ENCODE peak calls at places on chromosomes 5 and 9, in six cellular contexts. U, W, A, Y, C and Q are unnamed samples.

GRCh38 chr9:87671478-87671877 is 54.4 kb upstream of the CTSL start:
- DNase-seq in C (no peak), Y (no peak), A (no peak), U (no peak), W (no peak), Q (no peak)

GRCh38 chr9:81634437-81634836 is 54.9 kb downstream of the TLE1 start:
- DNase-seq in W (no peak), Y (no peak), U (no peak), A (no peak), C (no peak), Q (no peak)

GRCh38 chr5:111472096-111472495 is 40.2 kb downstream of the STARD4 start:
- DNase-seq in U (no peak), C (no peak), W (no peak), Y (no peak), A (no peak), Q (no peak)

GRCh38 chr5:150034677-150035076 is 34.1 kb downstream of the HMGXB3 start:
- DNase-seq in U (peak), A (no peak), Y (no peak), W (no peak), C (no peak), Q (no peak)

GRCh38 chr9:27529316-27530278 is at the start of gene MOB3B:
- DNase-seq in A (peak), Y (peak), C (peak), W (peak), U (peak), Q (peak)

GRCh38 chr5:68007446-68007845 is 208.1 kb upstream of the PIK3R1 start:
- DNase-seq in C (no peak), U (peak), A (no peak), W (no peak), Y (no peak), Q (no peak)

GRCh38 chr9:98551511-98552286 is 157.0 kb downstream of the GABBR2 start:
- DNase-seq in Y (no peak), U (peak), C (no peak), W (no peak), A (no peak), Q (peak)

GRCh38 chr5:115873392-115873791 is 31.7 kb downstream of the AP3S1 start:
- DNase-seq in Y (no peak), U (peak), A (no peak), C (no peak), W (no peak), Q (no peak)

GRCh38 chr9:78365979-78366697 is 69.2 kb downstream of the PSAT1 start:
- DNase-seq in U (peak), W (no peak), Y (no peak), A (peak), C (no peak), Q (peak)

GRCh38 chr5:77893225-77893860 is 117.2 kb upstream of the TBCA start:
- DNase-seq in U (peak), A (no peak), C (no peak), W (no peak), Y (no peak), Q (peak)

GRCh38 chr5:169429044-169429443 is 128.1 kb upstream of the SLIT3 start:
- DNase-seq in W (no peak), C (no peak), U (peak), Y (no peak), A (no peak), Q (no peak)

GRCh38 chr5:76404694-76405306 is 1.7 kb downstream of the IQGAP2 start:
- DNase-seq in A (no peak), U (no peak), C (no peak), Y (no peak), W (no peak), Q (no peak)

GRCh38 chr9:34139477-34140146 is 13.1 kb upstream of the DCAF12 start:
- DNase-seq in A (no peak), W (no peak), Y (no peak), C (peak), U (peak), Q (peak)

GRCh38 chr9:81791076-81791475 is 101.7 kb upstream of the TLE1 start:
- DNase-seq in W (no peak), A (no peak), C (no peak), U (no peak), Y (no peak), Q (no peak)

GRCh38 chr5:54171645-54172384 is 138.6 kb downstream of the ARL15 start:
- DNase-seq in C (no peak), Y (no peak), A (no peak), W (no peak), U (peak), Q (no peak)

GRCh38 chr9:105067895-105068580 is 140.1 kb upstream of the ABCA1 start:
- DNase-seq in W (no peak), A (no peak), C (no peak), Y (no peak), U (peak), Q (no peak)

GRCh38 chr5:143066556-143067281 is 296.5 kb downstream of the ARHGAP26 start:
- DNase-seq in C (no peak), Y (no peak), A (no peak), U (peak), W (no peak), Q (no peak)

GRCh38 chr9:27924502-27924901 is 351.2 kb upstream of the C9orf72 start:
- DNase-seq in Y (no peak), C (no peak), U (no peak), A (no peak), W (no peak), Q (no peak)

GRCh38 chr5:56376128-56376527 is 143.0 kb upstream of the ANKRD55 start:
- DNase-seq in U (no peak), Y (no peak), A (no peak), W (no peak), C (no peak), Q (no peak)

GRCh38 chr5:14476791-14477435 is 104.7 kb upstream of the OTULINL start:
- DNase-seq in W (no peak), U (peak), C (no peak), A (no peak), Y (no peak), Q (peak)

GRCh38 chr9:87880683-87881082 is 2.0 kb upstream of the SPATA31E1 start:
- DNase-seq in C (no peak), Y (no peak), A (no peak), U (no peak), W (no peak), Q (no peak)

GRCh38 chr5:13860176-13860575 is 84.3 kb downstream of the DNAH5 start:
- DNase-seq in A (no peak), C (no peak), U (no peak), Y (no peak), W (no peak), Q (no peak)